ENCODE peak calls at places on chromosomes 2 and 18, in four cellular contexts. One of them, this sample, is unnamed.

GRCh38 chr2:11344956-11345671 is 678 bp upstream of the ROCK2 start:
- DNase-seq in HCT116: peak; percentile 76
- DNase-seq in PC-9: peak; percentile 58
- DNase-seq in fibroblast of lung: peak; percentile 61
- DNase-seq in this sample: peak; percentile 26

GRCh38 chr18:79121746-79122474 is 52.7 kb downstream of the ATP9B start:
- DNase-seq in fibroblast of lung: peak; percentile 80
- DNase-seq in HCT116: no peak
- DNase-seq in PC-9: no peak
- DNase-seq in this sample: no peak

GRCh38 chr2:143974262-143974661 is 545.7 kb downstream of the ZEB2 start:
- DNase-seq in fibroblast of lung: peak; percentile 17
- DNase-seq in PC-9: no peak
- DNase-seq in HCT116: no peak
- DNase-seq in this sample: no peak

GRCh38 chr2:70888925-70889715 is 46.6 kb upstream of the ATP6V1B1 start:
- DNase-seq in HCT116: no peak
- DNase-seq in fibroblast of lung: no peak
- DNase-seq in PC-9: no peak
- DNase-seq in this sample: no peak

GRCh38 chr18:77138270-77138669 is 5.7 kb upstream of the MBP start:
- DNase-seq in HCT116: no peak
- DNase-seq in PC-9: no peak
- DNase-seq in fibroblast of lung: no peak
- DNase-seq in this sample: no peak

GRCh38 chr2:54658548-54659207 is 64.8 kb upstream of the EML6 start:
- DNase-seq in PC-9: no peak
- DNase-seq in HCT116: no peak
- DNase-seq in fibroblast of lung: peak; percentile 77
- DNase-seq in this sample: no peak

GRCh38 chr2:240624950-240625621 is at the start of gene GPR35:
- DNase-seq in HCT116: no peak
- DNase-seq in fibroblast of lung: peak; percentile 73
- DNase-seq in PC-9: no peak
- DNase-seq in this sample: no peak

GRCh38 chr18:23740105-23740830 is 51.0 kb downstream of the LAMA3 start:
- DNase-seq in PC-9: peak; percentile 18
- DNase-seq in fibroblast of lung: peak; percentile 37
- DNase-seq in HCT116: no peak
- DNase-seq in this sample: no peak

GRCh38 chr18:52869942-52870907 is 530.2 kb downstream of the DCC start:
- DNase-seq in HCT116: no peak
- DNase-seq in fibroblast of lung: no peak
- DNase-seq in PC-9: no peak
- DNase-seq in this sample: no peak

GRCh38 chr2:238125127-238125885 is 13.2 kb upstream of the KLHL30 start:
- DNase-seq in fibroblast of lung: no peak
- DNase-seq in PC-9: no peak
- DNase-seq in HCT116: no peak
- DNase-seq in this sample: no peak

GRCh38 chr2:200705305-200705985 is 106.3 kb upstream of the BZW1 start:
- DNase-seq in fibroblast of lung: peak; percentile 12
- DNase-seq in HCT116: no peak
- DNase-seq in PC-9: no peak
- DNase-seq in this sample: no peak

GRCh38 chr2:228094377-228094921 is 87.0 kb downstream of the SPHKAP start:
- DNase-seq in PC-9: no peak
- DNase-seq in HCT116: no peak
- DNase-seq in fibroblast of lung: peak; percentile 25
- DNase-seq in this sample: no peak

GRCh38 chr2:189782221-189782671 is 1.9 kb downstream of the ORMDL1 start:
- DNase-seq in fibroblast of lung: peak; percentile 26
- DNase-seq in PC-9: no peak
- DNase-seq in HCT116: no peak
- DNase-seq in this sample: no peak

GRCh38 chr2:162574615-162575452 is 230.9 kb downstream of the GCA start:
- DNase-seq in HCT116: no peak
- DNase-seq in fibroblast of lung: no peak
- DNase-seq in PC-9: no peak
- DNase-seq in this sample: no peak

GRCh38 chr2:168424112-168424951 is 31.7 kb upstream of the CERS6 start:
- DNase-seq in fibroblast of lung: peak; percentile 37
- DNase-seq in HCT116: no peak
- DNase-seq in PC-9: no peak
- DNase-seq in this sample: no peak

GRCh38 chr18:79629249-79629558 is 50.4 kb upstream of the CTDP1 start:
- DNase-seq in PC-9: no peak
- DNase-seq in fibroblast of lung: no peak
- DNase-seq in HCT116: no peak
- DNase-seq in this sample: no peak

GRCh38 chr2:43157506-43158232 is 68.7 kb downstream of the ZFP36L2 start:
- DNase-seq in HCT116: no peak
- DNase-seq in fibroblast of lung: no peak
- DNase-seq in PC-9: no peak
- DNase-seq in this sample: no peak

DNA sequence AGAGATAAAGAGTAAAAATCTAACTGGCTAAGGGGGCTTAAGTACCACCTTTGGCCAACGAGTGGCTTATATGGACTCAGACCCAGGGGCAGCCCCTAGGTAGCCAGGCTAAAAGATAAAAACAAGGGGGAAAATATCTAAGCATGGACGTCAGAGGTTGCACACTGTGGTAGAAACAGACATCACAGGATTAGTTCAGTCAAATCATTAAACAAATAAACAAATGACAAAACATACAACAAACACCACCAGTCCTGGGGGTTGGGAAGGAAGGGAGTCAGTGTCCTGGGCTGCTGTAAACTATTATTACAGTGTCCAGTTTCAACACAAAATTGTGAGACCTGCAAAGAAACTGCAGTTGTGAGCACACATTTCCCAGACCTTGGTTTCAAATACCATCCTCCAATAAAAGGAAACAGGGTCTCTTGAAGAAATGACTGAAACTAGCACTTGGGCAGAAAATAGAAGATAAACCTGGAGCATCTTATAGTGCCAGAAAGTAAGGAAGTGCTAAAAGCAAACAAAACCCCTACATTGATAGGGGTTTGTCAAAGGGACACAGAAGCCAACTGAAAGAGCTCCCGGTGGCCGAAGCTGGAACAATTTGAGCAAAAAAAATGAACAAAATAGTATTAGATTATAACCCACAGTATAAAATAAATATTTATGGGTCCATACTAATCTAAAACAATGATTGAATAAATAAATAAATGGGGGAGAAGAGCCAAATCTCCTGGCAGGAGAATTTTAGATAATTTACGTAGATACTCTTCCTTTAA is 154.8 kb upstream of the KLF7 start:
- DNase-seq in PC-9: no peak
- DNase-seq in fibroblast of lung: no peak
- DNase-seq in HCT116: no peak
- DNase-seq in this sample: no peak
- TF ChIP-seq CTCF in PC-9: no peak
- TF ChIP-seq CTCF in fibroblast of lung: peak; percentile 6
- TF ChIP-seq CTCF in HCT116: peak; percentile 28
- TF ChIP-seq CTCF in this sample: no peak

GRCh38 chr2:201957091-201957490 is 76.6 kb upstream of the FZD7 start:
- DNase-seq in PC-9: no peak
- DNase-seq in HCT116: no peak
- DNase-seq in fibroblast of lung: no peak
- DNase-seq in this sample: no peak

GRCh38 chr2:201955231-201955630 is 78.4 kb upstream of the FZD7 start:
- DNase-seq in fibroblast of lung: no peak
- DNase-seq in HCT116: no peak
- DNase-seq in PC-9: no peak
- DNase-seq in this sample: no peak

GRCh38 chr2:201956361-201956760 is 77.3 kb upstream of the FZD7 start:
- DNase-seq in HCT116: no peak
- DNase-seq in PC-9: no peak
- DNase-seq in fibroblast of lung: no peak
- DNase-seq in this sample: no peak

GRCh38 chr2:201953880-201954279 is 79.8 kb upstream of the FZD7 start:
- DNase-seq in PC-9: no peak
- DNase-seq in fibroblast of lung: no peak
- DNase-seq in HCT116: no peak
- DNase-seq in this sample: no peak

GRCh38 chr2:201955702-201956141 is 77.9 kb upstream of the FZD7 start:
- DNase-seq in HCT116: no peak
- DNase-seq in fibroblast of lung: peak; percentile 74
- DNase-seq in PC-9: no peak
- DNase-seq in this sample: no peak
- H3K4me1 ChIP-seq in HCT116: no peaks in the 10 kb centered on the region
- H3K4me1 ChIP-seq in fibroblast of lung: no peaks in the 10 kb centered on the region
- H3K4me1 ChIP-seq in PC-9: no peaks in the 10 kb centered on the region
- H3K4me1 ChIP-seq in this sample: no peaks in the 10 kb centered on the region

GRCh38 chr2:174327559-174327897 is 7.2 kb upstream of the SP9 start:
- DNase-seq in PC-9: no peak
- DNase-seq in HCT116: no peak
- DNase-seq in fibroblast of lung: no peak
- DNase-seq in this sample: no peak

GRCh38 chr2:174327958-174328308 is 6.8 kb upstream of the SP9 start:
- DNase-seq in fibroblast of lung: no peak
- DNase-seq in HCT116: no peak
- DNase-seq in PC-9: no peak
- DNase-seq in this sample: no peak

GRCh38 chr2:174325932-174326879 is 8.5 kb upstream of the SP9 start:
- DNase-seq in fibroblast of lung: no peak
- DNase-seq in HCT116: no peak
- DNase-seq in PC-9: no peak
- DNase-seq in this sample: no peak

GRCh38 chr2:174328309-174329156 is 6.2 kb upstream of the SP9 start:
- DNase-seq in PC-9: no peak
- DNase-seq in fibroblast of lung: no peak
- DNase-seq in HCT116: no peak
- DNase-seq in this sample: no peak

GRCh38 chr2:174326880-174327558 is 7.7 kb upstream of the SP9 start:
- DNase-seq in fibroblast of lung: no peak
- DNase-seq in PC-9: no peak
- DNase-seq in HCT116: no peak
- DNase-seq in this sample: no peak
- TF ChIP-seq EZH2 in fibroblast of lung: peak; percentile 80
- TF ChIP-seq EZH2 in PC-9: no peak
- TF ChIP-seq EZH2 in HCT116: no peak
- TF ChIP-seq EZH2 in this sample: peak; percentile 81

GRCh38 chr18:7735194-7735593 is 168.1 kb downstream of the PTPRM start:
- DNase-seq in PC-9: no peak
- DNase-seq in fibroblast of lung: no peak
- DNase-seq in HCT116: no peak
- DNase-seq in this sample: no peak
- TF ChIP-seq CTCF in PC-9: peak; percentile 53
- TF ChIP-seq CTCF in fibroblast of lung: no peak
- TF ChIP-seq CTCF in HCT116: peak; percentile 39
- TF ChIP-seq CTCF in this sample: peak; percentile 33

GRCh38 chr2:52112141-52112540 is 1080.2 kb upstream of the NRXN1 start:
- DNase-seq in fibroblast of lung: no peak
- DNase-seq in HCT116: no peak
- DNase-seq in PC-9: no peak
- DNase-seq in this sample: no peak
- H3K4me1 ChIP-seq in fibroblast of lung: no peaks in the 10 kb centered on the region
- H3K4me1 ChIP-seq in HCT116: peaks cover 11% of the 10 kb centered on the region
- H3K4me1 ChIP-seq in PC-9: peaks cover 4% of the 10 kb centered on the region
- H3K4me1 ChIP-seq in this sample: no peaks in the 10 kb centered on the region

DNA sequence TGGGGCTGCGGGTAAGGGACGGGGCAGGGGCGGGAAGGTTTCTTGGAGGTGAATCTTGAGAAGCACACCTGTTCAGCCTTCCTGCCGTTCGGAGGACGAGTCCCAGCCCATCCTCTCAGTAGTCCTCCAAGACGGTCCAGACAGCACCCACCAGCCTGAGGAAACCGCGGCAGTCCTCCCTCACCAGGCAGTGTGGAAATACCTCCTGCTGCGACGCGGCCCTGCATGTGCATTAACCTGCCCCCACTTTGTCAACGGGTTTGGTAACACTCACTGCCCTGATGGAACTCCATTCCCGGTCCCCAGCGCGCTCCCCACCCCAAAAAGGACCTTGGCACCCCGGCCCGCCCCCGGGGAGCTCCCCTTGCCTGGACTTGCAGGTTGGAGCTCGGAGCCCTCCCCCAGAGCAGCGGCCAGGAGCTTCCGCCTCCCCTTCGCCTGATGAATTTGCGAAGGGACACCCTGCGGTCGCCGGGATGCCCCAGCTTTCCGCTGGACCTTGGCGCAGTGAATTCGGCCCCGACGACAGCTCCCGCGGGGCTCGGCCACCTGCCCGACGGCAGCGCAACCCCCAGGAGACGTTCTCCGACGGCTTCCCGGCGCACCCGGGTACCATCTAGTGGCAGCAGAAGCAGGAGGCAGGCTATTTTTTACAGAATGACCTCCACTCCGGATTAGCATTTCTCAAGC is 31.5 kb downstream of the ACVR1C start:
- DNase-seq in PC-9: no peak
- DNase-seq in HCT116: no peak
- DNase-seq in fibroblast of lung: peak; percentile 12
- DNase-seq in this sample: no peak
- TF ChIP-seq EZH2 in PC-9: no peak
- TF ChIP-seq EZH2 in HCT116: no peak
- TF ChIP-seq EZH2 in fibroblast of lung: no peak
- TF ChIP-seq EZH2 in this sample: peak; percentile 55

This sample was measured in keratinocyte.